ENCODE peak calls at places on chromosomes 11 and 22, in five cellular contexts. One of them, this sample, is unnamed.

GRCh38 chr11:69840371-69841169 is 21.4 kb upstream of the FGF3 start:
- DNase-seq in HepG2: no peak
- DNase-seq in H1: peak; percentile 46
- DNase-seq in A549: no peak
- DNase-seq in K562: no peak
- DNase-seq in this sample: no peak

GRCh38 chr11:13929551-13929950 is 33.0 kb upstream of the SPON1 start:
- DNase-seq in H1: no peak
- DNase-seq in K562: no peak
- DNase-seq in HepG2: no peak
- DNase-seq in A549: no peak
- DNase-seq in this sample: no peak

GRCh38 chr11:69854719-69855118 is 35.5 kb upstream of the FGF3 start:
- DNase-seq in H1: no peak
- DNase-seq in K562: no peak
- DNase-seq in A549: peak; percentile 18
- DNase-seq in HepG2: no peak
- DNase-seq in this sample: no peak

GRCh38 chr11:114762437-114762836 is 84.1 kb downstream of the NXPE2 start:
- DNase-seq in HepG2: peak; percentile 26
- DNase-seq in K562: peak; percentile 49
- DNase-seq in H1: peak; percentile 74
- DNase-seq in A549: peak; percentile 56
- DNase-seq in this sample: no peak

GRCh38 chr22:47204002-47204979 is 441.8 kb downstream of the TBC1D22A start:
- DNase-seq in K562: no peak
- DNase-seq in HepG2: no peak
- DNase-seq in A549: no peak
- DNase-seq in H1: peak; percentile 16
- DNase-seq in this sample: no peak

GRCh38 chr11:13415201-13415600 is 47.8 kb downstream of the BTBD10 start:
- DNase-seq in A549: no peak
- DNase-seq in H1: no peak
- DNase-seq in HepG2: no peak
- DNase-seq in K562: no peak
- DNase-seq in this sample: no peak

GRCh38 chr22:50720301-50720845 is 17.6 kb upstream of the ACR start:
- DNase-seq in A549: no peak
- DNase-seq in HepG2: no peak
- DNase-seq in K562: no peak
- DNase-seq in H1: no peak
- DNase-seq in this sample: no peak

GRCh38 chr22:36872084-36872483 is 11.3 kb downstream of the NCF4 start:
- DNase-seq in HepG2: no peak
- DNase-seq in H1: no peak
- DNase-seq in A549: no peak
- DNase-seq in K562: no peak
- DNase-seq in this sample: no peak

GRCh38 chr22:37019309-37020191 is at the start of the genes MPST and TST:
- DNase-seq in HepG2: peak; percentile 62
- DNase-seq in A549: peak; percentile 63
- DNase-seq in H1: peak; percentile 79
- DNase-seq in K562: peak; percentile 82
- DNase-seq in this sample: no peak

GRCh38 chr22:23553922-23554870 is 25.9 kb downstream of the IGLL1 start:
- DNase-seq in K562: no peak
- DNase-seq in A549: no peak
- DNase-seq in H1: no peak
- DNase-seq in HepG2: no peak
- DNase-seq in this sample: no peak
- TF ChIP-seq KDM1A in K562: no peak
- TF ChIP-seq KDM1A in A549: no peak
- TF ChIP-seq KDM1A in H1: no peak
- TF ChIP-seq KDM1A in HepG2: no peak
- TF ChIP-seq KDM1A in this sample: no peak

GRCh38 chr11:134382830-134383229 is 29.2 kb downstream of the B3GAT1 start:
- DNase-seq in H1: no peak
- DNase-seq in A549: no peak
- DNase-seq in K562: no peak
- DNase-seq in HepG2: no peak
- DNase-seq in this sample: no peak
- TF ChIP-seq KDM1A in H1: no peak
- TF ChIP-seq KDM1A in A549: no peak
- TF ChIP-seq KDM1A in K562: no peak
- TF ChIP-seq KDM1A in HepG2: no peak
- TF ChIP-seq KDM1A in this sample: no peak

DNA sequence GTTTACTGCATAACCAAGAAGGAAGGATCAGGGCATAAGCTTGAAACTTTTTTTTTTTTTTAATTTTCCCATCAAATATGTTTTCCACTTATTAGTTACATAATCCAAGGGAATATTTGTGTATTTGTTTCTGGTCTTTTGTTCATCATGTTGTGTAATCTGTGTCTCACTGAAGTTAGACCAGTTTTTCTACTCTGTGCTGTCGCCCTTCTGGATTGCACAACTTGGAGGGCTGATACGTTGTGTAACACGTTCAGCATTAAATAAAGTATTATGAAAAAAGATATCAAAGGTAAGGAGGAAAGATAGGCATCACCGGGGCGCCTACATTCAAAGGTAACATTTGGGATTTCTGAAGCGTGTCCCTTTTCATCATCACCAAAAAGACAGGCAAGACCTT is 3.3 kb upstream of the E2F8 start:
- DNase-seq in H1: no peak
- DNase-seq in A549: no peak
- DNase-seq in HepG2: peak; percentile 28
- DNase-seq in K562: no peak
- DNase-seq in this sample: no peak
- TF ChIP-seq KDM1A in H1: no peak
- TF ChIP-seq KDM1A in A549: no peak
- TF ChIP-seq KDM1A in HepG2: no peak
- TF ChIP-seq KDM1A in K562: no peak
- TF ChIP-seq KDM1A in this sample: no peak

GRCh38 chr11:1291295-1292017 is 18.0 kb downstream of the TOLLIP start:
- DNase-seq in H1: no peak
- DNase-seq in K562: no peak
- DNase-seq in HepG2: no peak
- DNase-seq in A549: no peak
- DNase-seq in this sample: no peak
- TF ChIP-seq KDM1A in H1: no peak
- TF ChIP-seq KDM1A in K562: no peak
- TF ChIP-seq KDM1A in HepG2: no peak
- TF ChIP-seq KDM1A in A549: no peak
- TF ChIP-seq KDM1A in this sample: no peak

GRCh38 chr11:20342347-20343279 is 20.9 kb upstream of the HTATIP2 start:
- DNase-seq in HepG2: peak; percentile 61
- DNase-seq in A549: no peak
- DNase-seq in H1: peak; percentile 72
- DNase-seq in K562: no peak
- DNase-seq in this sample: no peak

GRCh38 chr11:20336056-20336455 is 27.5 kb upstream of the HTATIP2 start:
- DNase-seq in H1: no peak
- DNase-seq in K562: no peak
- DNase-seq in HepG2: no peak
- DNase-seq in A549: no peak
- DNase-seq in this sample: no peak

DNA sequence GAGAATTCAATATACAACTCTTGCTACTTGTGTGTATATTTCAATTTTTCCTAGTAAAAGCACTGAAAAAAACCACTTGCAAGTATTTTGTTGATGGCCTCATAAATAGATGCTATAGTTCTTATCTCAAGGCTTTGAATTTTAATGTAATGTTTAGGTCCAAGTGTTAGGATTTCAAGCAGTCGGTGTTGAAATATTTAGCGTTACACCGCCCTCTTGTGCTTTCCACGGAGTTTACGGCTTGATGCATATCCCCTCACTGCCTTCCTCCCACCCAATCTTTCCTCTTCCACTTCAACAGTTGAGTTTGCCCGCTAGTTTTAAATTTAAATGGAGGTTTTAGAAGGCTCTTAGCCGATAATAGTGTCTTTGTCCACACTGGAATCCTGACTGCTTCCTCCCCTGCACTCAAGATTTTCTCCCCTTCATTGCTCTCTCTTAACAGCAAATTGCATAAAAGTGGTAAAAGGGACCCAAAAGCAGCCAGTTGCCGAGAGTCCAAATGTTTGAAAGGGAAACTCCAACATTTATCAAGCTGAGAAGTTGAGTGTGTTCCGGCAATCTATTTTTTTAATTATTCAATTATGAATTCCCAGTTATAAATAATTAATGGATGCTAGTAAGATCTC is 25.9 kb upstream of the HTATIP2 start:
- DNase-seq in H1: peak; percentile 55
- DNase-seq in A549: peak; percentile 42
- DNase-seq in HepG2: peak; percentile 18
- DNase-seq in K562: peak; percentile 30
- DNase-seq in this sample: no peak
- TF ChIP-seq KDM1A in H1: no peak
- TF ChIP-seq KDM1A in A549: no peak
- TF ChIP-seq KDM1A in HepG2: no peak
- TF ChIP-seq KDM1A in K562: no peak
- TF ChIP-seq KDM1A in this sample: no peak

DNA sequence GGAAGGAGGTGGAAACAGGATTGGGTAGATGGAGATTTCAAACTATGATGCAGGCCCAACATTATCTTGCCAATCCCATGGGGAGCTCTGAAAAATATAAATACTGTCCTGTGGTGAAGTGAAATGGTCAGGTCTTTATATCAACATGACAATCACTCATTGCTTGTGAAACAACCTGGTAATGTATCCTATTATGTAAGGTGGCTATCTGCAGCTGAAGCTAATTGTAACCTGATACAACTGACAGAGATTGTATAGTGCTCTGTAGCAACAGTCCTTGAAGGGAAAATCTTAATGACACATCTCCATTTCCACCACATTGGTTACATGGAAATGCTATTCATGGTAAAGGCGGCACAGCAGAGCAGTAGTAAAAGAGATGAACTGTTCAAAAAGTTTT is 20.7 kb upstream of the CHORDC1 start:
- DNase-seq in H1: no peak
- DNase-seq in HepG2: no peak
- DNase-seq in K562: no peak
- DNase-seq in A549: no peak
- DNase-seq in this sample: no peak
- TF ChIP-seq KDM1A in H1: no peak
- TF ChIP-seq KDM1A in HepG2: no peak
- TF ChIP-seq KDM1A in K562: no peak
- TF ChIP-seq KDM1A in A549: no peak
- TF ChIP-seq KDM1A in this sample: no peak